ENCODE peak calls at places on chromosome 5, in eight cellular contexts. One of them, this sample, is unnamed. For H3K4me1 and H3K9me3, the result is how much of the 10 kb centered on the place peaks cover.

GRCh38 chr5:167485395-167485794 is 806.0 kb upstream of the WWC1 start:
- DNase-seq in stomach: no peak
- DNase-seq in A549: no peak
- DNase-seq in Peyer's patch: no peak
- DNase-seq in HAP-1: no peak
- DNase-seq in IMR-90: no peak
- DNase-seq in pancreas: no peak
- DNase-seq in fibroblast of lung: peak
- DNase-seq in this sample: no peak

GRCh38 chr5:146091881-146092280 is 13.5 kb downstream of the PLAC8L1 start:
- DNase-seq in IMR-90: no peak
- DNase-seq in pancreas: no peak
- DNase-seq in fibroblast of lung: peak
- DNase-seq in stomach: no peak
- DNase-seq in Peyer's patch: no peak
- DNase-seq in HAP-1: no peak
- DNase-seq in A549: no peak
- DNase-seq in this sample: peak

GRCh38 chr5:116378007-116378831 is 196.4 kb downstream of the SEMA6A start:
- DNase-seq in IMR-90: no peak
- DNase-seq in A549: no peak
- DNase-seq in pancreas: no peak
- DNase-seq in Peyer's patch: no peak
- DNase-seq in stomach: no peak
- DNase-seq in fibroblast of lung: no peak
- DNase-seq in HAP-1: no peak
- DNase-seq in this sample: no peak

GRCh38 chr5:41770799-41771198 is 99.4 kb downstream of the OXCT1 start:
- DNase-seq in pancreas: no peak
- DNase-seq in fibroblast of lung: no peak
- DNase-seq in IMR-90: no peak
- DNase-seq in HAP-1: no peak
- DNase-seq in Peyer's patch: no peak
- DNase-seq in stomach: no peak
- DNase-seq in A549: no peak
- DNase-seq in this sample: no peak

GRCh38 chr5:16992006-16992405 is 55.9 kb upstream of the MYO10 start:
- DNase-seq in A549: no peak
- DNase-seq in fibroblast of lung: peak
- DNase-seq in Peyer's patch: no peak
- DNase-seq in pancreas: no peak
- DNase-seq in stomach: no peak
- DNase-seq in HAP-1: no peak
- DNase-seq in IMR-90: peak
- DNase-seq in this sample: peak

GRCh38 chr5:164617290-164617689 is 1111.9 kb downstream of the MAT2B start:
- DNase-seq in stomach: no peak
- DNase-seq in Peyer's patch: no peak
- DNase-seq in fibroblast of lung: no peak
- DNase-seq in pancreas: no peak
- DNase-seq in IMR-90: no peak
- DNase-seq in HAP-1: no peak
- DNase-seq in A549: no peak
- DNase-seq in this sample: no peak

GRCh38 chr5:15695171-15695676 is 195.2 kb downstream of the FBXL7 start:
- DNase-seq in IMR-90: peak
- DNase-seq in pancreas: no peak
- DNase-seq in fibroblast of lung: peak
- DNase-seq in stomach: no peak
- DNase-seq in Peyer's patch: no peak
- DNase-seq in HAP-1: peak
- DNase-seq in A549: no peak
- DNase-seq in this sample: peak

GRCh38 chr5:671459-672328 is 21.5 kb downstream of the TPPP start:
- DNase-seq in stomach: peak
- DNase-seq in A549: peak
- DNase-seq in HAP-1: peak
- DNase-seq in Peyer's patch: peak
- DNase-seq in pancreas: peak
- DNase-seq in fibroblast of lung: peak
- DNase-seq in IMR-90: peak
- DNase-seq in this sample: peak

GRCh38 chr5:135832263-135832555 is 2.3 kb upstream of the SLC25A48 start:
- DNase-seq in Peyer's patch: peak
- DNase-seq in HAP-1: no peak
- DNase-seq in stomach: no peak
- DNase-seq in fibroblast of lung: no peak
- DNase-seq in IMR-90: no peak
- DNase-seq in pancreas: no peak
- DNase-seq in A549: no peak
- DNase-seq in this sample: no peak

GRCh38 chr5:134503088-134503936 is 22.2 kb upstream of the JADE2 start:
- DNase-seq in Peyer's patch: peak
- DNase-seq in IMR-90: peak
- DNase-seq in HAP-1: no peak
- DNase-seq in pancreas: no peak
- DNase-seq in fibroblast of lung: peak
- DNase-seq in A549: peak
- DNase-seq in stomach: peak
- DNase-seq in this sample: peak

GRCh38 chr5:159178978-159179377 is 30.4 kb downstream of the RNF145 start:
- DNase-seq in IMR-90: peak
- DNase-seq in stomach: no peak
- DNase-seq in Peyer's patch: no peak
- DNase-seq in fibroblast of lung: peak
- DNase-seq in A549: peak
- DNase-seq in HAP-1: no peak
- DNase-seq in pancreas: no peak
- DNase-seq in this sample: peak

GRCh38 chr5:23991406-23991805 is 484.0 kb downstream of the PRDM9 start:
- DNase-seq in HAP-1: no peak
- DNase-seq in stomach: no peak
- DNase-seq in IMR-90: no peak
- DNase-seq in fibroblast of lung: no peak
- DNase-seq in pancreas: no peak
- DNase-seq in A549: no peak
- DNase-seq in Peyer's patch: no peak
- DNase-seq in this sample: no peak

GRCh38 chr5:179188636-179189035 is 128.5 kb downstream of the ZNF354C start:
- DNase-seq in IMR-90: no peak
- DNase-seq in Peyer's patch: peak
- DNase-seq in A549: no peak
- DNase-seq in stomach: no peak
- DNase-seq in fibroblast of lung: no peak
- DNase-seq in HAP-1: no peak
- DNase-seq in pancreas: no peak
- DNase-seq in this sample: no peak

GRCh38 chr5:71533142-71533541 is 54.0 kb upstream of the MCCC2 start:
- DNase-seq in fibroblast of lung: peak
- DNase-seq in Peyer's patch: no peak
- DNase-seq in pancreas: no peak
- DNase-seq in A549: no peak
- DNase-seq in IMR-90: peak
- DNase-seq in HAP-1: no peak
- DNase-seq in stomach: no peak
- DNase-seq in this sample: peak

GRCh38 chr5:133421394-133421793 is 190.9 kb downstream of the FSTL4 start:
- DNase-seq in A549: peak
- DNase-seq in stomach: no peak
- DNase-seq in Peyer's patch: no peak
- DNase-seq in HAP-1: peak
- DNase-seq in pancreas: no peak
- DNase-seq in IMR-90: no peak
- DNase-seq in fibroblast of lung: peak
- DNase-seq in this sample: no peak

GRCh38 chr5:111563041-111563822 is 50.9 kb upstream of the STARD4 start:
- DNase-seq in stomach: no peak
- DNase-seq in IMR-90: peak
- DNase-seq in HAP-1: no peak
- DNase-seq in Peyer's patch: no peak
- DNase-seq in pancreas: no peak
- DNase-seq in fibroblast of lung: peak
- DNase-seq in A549: no peak
- DNase-seq in this sample: peak

GRCh38 chr5:113806823-113807222 is 293.3 kb downstream of the YTHDC2 start:
- DNase-seq in fibroblast of lung: peak
- DNase-seq in A549: no peak
- DNase-seq in pancreas: no peak
- DNase-seq in Peyer's patch: no peak
- DNase-seq in stomach: no peak
- DNase-seq in IMR-90: peak
- DNase-seq in HAP-1: no peak
- DNase-seq in this sample: peak

GRCh38 chr5:125272364-125272763 is 525.9 kb upstream of the ZNF608 start:
- DNase-seq in stomach: no peak
- DNase-seq in HAP-1: no peak
- DNase-seq in A549: no peak
- DNase-seq in Peyer's patch: no peak
- DNase-seq in IMR-90: no peak
- DNase-seq in fibroblast of lung: no peak
- DNase-seq in pancreas: no peak
- DNase-seq in this sample: no peak

GRCh38 chr5:125276121-125276520 is 529.7 kb upstream of the ZNF608 start:
- DNase-seq in IMR-90: no peak
- DNase-seq in Peyer's patch: no peak
- DNase-seq in HAP-1: no peak
- DNase-seq in pancreas: no peak
- DNase-seq in fibroblast of lung: no peak
- DNase-seq in A549: no peak
- DNase-seq in stomach: no peak
- DNase-seq in this sample: no peak

GRCh38 chr5:125274211-125274610 is 527.8 kb upstream of the ZNF608 start:
- DNase-seq in stomach: no peak
- DNase-seq in fibroblast of lung: peak
- DNase-seq in IMR-90: no peak
- DNase-seq in HAP-1: no peak
- DNase-seq in pancreas: no peak
- DNase-seq in Peyer's patch: no peak
- DNase-seq in A549: no peak
- DNase-seq in this sample: no peak

GRCh38 chr5:125277494-125278154 is 531.2 kb upstream of the ZNF608 start:
- DNase-seq in fibroblast of lung: peak
- DNase-seq in IMR-90: peak
- DNase-seq in stomach: no peak
- DNase-seq in A549: peak
- DNase-seq in pancreas: no peak
- DNase-seq in Peyer's patch: no peak
- DNase-seq in HAP-1: no peak
- DNase-seq in this sample: peak

GRCh38 chr5:125274938-125275759 is 528.7 kb upstream of the ZNF608 start:
- DNase-seq in A549: no peak
- DNase-seq in stomach: no peak
- DNase-seq in pancreas: no peak
- DNase-seq in IMR-90: peak
- DNase-seq in Peyer's patch: no peak
- DNase-seq in HAP-1: no peak
- DNase-seq in fibroblast of lung: peak
- DNase-seq in this sample: no peak
- H3K4me1 ChIP-seq in A549: under half
- H3K4me1 ChIP-seq in stomach: under half
- H3K4me1 ChIP-seq in pancreas: under half
- H3K4me1 ChIP-seq in IMR-90: under half
- H3K4me1 ChIP-seq in Peyer's patch: under half
- H3K4me1 ChIP-seq in HAP-1: under half
- H3K4me1 ChIP-seq in fibroblast of lung: under half
- H3K4me1 ChIP-seq in this sample: under half

GRCh38 chr5:141258464-141258863 is 13.3 kb downstream of the PCDHB15 start:
- DNase-seq in HAP-1: no peak
- DNase-seq in A549: no peak
- DNase-seq in pancreas: no peak
- DNase-seq in fibroblast of lung: no peak
- DNase-seq in IMR-90: no peak
- DNase-seq in stomach: no peak
- DNase-seq in Peyer's patch: no peak
- DNase-seq in this sample: no peak

GRCh38 chr5:141260458-141261237 is 15.5 kb downstream of the PCDHB15 start:
- DNase-seq in pancreas: no peak
- DNase-seq in IMR-90: peak
- DNase-seq in Peyer's patch: no peak
- DNase-seq in stomach: no peak
- DNase-seq in fibroblast of lung: no peak
- DNase-seq in HAP-1: no peak
- DNase-seq in A549: peak
- DNase-seq in this sample: peak

GRCh38 chr5:141261238-141261546 is 16.0 kb downstream of the PCDHB15 start:
- DNase-seq in Peyer's patch: no peak
- DNase-seq in IMR-90: no peak
- DNase-seq in fibroblast of lung: no peak
- DNase-seq in stomach: no peak
- DNase-seq in pancreas: no peak
- DNase-seq in HAP-1: no peak
- DNase-seq in A549: no peak
- DNase-seq in this sample: no peak

GRCh38 chr5:141258948-141259347 is 13.8 kb downstream of the PCDHB15 start:
- DNase-seq in Peyer's patch: no peak
- DNase-seq in A549: no peak
- DNase-seq in stomach: no peak
- DNase-seq in pancreas: no peak
- DNase-seq in IMR-90: no peak
- DNase-seq in fibroblast of lung: no peak
- DNase-seq in HAP-1: no peak
- DNase-seq in this sample: no peak
- H3K9me3 ChIP-seq in Peyer's patch: under half
- H3K9me3 ChIP-seq in A549: half or more
- H3K9me3 ChIP-seq in stomach: half or more
- H3K9me3 ChIP-seq in pancreas: under half
- H3K9me3 ChIP-seq in IMR-90: under half
- H3K9me3 ChIP-seq in fibroblast of lung: under half
- H3K9me3 ChIP-seq in HAP-1: under half
- H3K9me3 ChIP-seq in this sample: half or more

DNA sequence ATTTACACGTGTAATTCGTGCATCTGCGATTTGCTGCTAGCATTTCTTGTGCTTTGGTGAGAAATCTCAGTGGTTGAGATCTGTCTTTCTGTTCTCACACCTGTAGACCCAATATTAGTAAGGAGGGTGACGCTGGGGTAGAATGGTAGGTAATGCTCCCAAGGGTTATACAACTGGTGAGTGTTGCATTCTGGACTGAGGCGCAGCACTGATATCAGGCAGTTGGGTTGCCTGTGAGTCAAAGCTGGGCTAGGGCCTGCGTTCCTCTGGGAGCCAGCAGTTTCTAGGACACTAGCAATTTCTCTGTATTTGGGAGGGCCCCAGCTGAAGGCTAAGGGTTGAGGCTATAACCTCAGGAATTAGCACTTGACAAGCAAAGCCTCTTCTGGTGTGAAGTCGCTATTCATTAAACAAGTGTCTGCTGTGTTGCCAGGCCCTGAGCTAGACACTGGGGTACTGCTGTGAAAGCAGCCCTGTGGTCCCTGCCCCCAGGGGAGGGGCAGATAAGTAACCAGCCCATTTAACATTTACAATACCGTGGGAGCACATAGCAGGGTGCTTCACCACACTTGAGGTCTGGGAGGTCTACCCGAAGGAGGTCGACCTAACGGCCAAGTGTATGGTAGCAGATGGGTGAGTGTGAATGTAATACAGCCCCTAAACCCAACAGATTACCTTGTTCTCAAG is 28.7 kb downstream of the LARP1 start:
- DNase-seq in pancreas: no peak
- DNase-seq in Peyer's patch: no peak
- DNase-seq in HAP-1: no peak
- DNase-seq in IMR-90: peak
- DNase-seq in A549: no peak
- DNase-seq in fibroblast of lung: peak
- DNase-seq in stomach: no peak
- DNase-seq in this sample: no peak
- H3K4me1 ChIP-seq in pancreas: under half
- H3K4me1 ChIP-seq in Peyer's patch: half or more
- H3K4me1 ChIP-seq in HAP-1: under half
- H3K4me1 ChIP-seq in IMR-90: under half
- H3K4me1 ChIP-seq in A549: half or more
- H3K4me1 ChIP-seq in fibroblast of lung: under half
- H3K4me1 ChIP-seq in stomach: half or more
- H3K4me1 ChIP-seq in this sample: half or more

GRCh38 chr5:141320225-141321169 is at the start of gene TAF7:
- DNase-seq in A549: peak
- DNase-seq in fibroblast of lung: peak
- DNase-seq in HAP-1: peak
- DNase-seq in IMR-90: peak
- DNase-seq in Peyer's patch: peak
- DNase-seq in pancreas: peak
- DNase-seq in stomach: peak
- DNase-seq in this sample: peak
- H3K9me3 ChIP-seq in A549: half or more
- H3K9me3 ChIP-seq in fibroblast of lung: under half
- H3K9me3 ChIP-seq in HAP-1: under half
- H3K9me3 ChIP-seq in IMR-90: under half
- H3K9me3 ChIP-seq in Peyer's patch: under half
- H3K9me3 ChIP-seq in pancreas: under half
- H3K9me3 ChIP-seq in stomach: half or more
- H3K9me3 ChIP-seq in this sample: under half

This sample was measured in adipocyte.